ENCODE peak calls at places on chromosomes 2 and 18, in eight cellular contexts. One of them, this sample, is unnamed.

GRCh38 chr2:219832904-219833303 is 205.5 kb downstream of the SLC4A3 start:
- DNase-seq in epithelial cell of esophagus: no peak
- DNase-seq in HCT116: no peak
- DNase-seq in Calu3: no peak
- DNase-seq in dorsolateral prefrontal cortex: no peak
- DNase-seq in WTC11: no peak
- DNase-seq in tibial nerve: no peak
- DNase-seq in foreskin fibroblast: no peak
- DNase-seq in this sample: no peak

GRCh38 chr2:27804146-27804545 is 32.6 kb downstream of the MRPL33 start:
- DNase-seq in Calu3: no peak
- DNase-seq in tibial nerve: no peak
- DNase-seq in HCT116: no peak
- DNase-seq in epithelial cell of esophagus: no peak
- DNase-seq in foreskin fibroblast: peak
- DNase-seq in dorsolateral prefrontal cortex: no peak
- DNase-seq in WTC11: no peak
- DNase-seq in this sample: peak

GRCh38 chr2:135664623-135665068 is 77.0 kb upstream of the UBXN4 start:
- DNase-seq in tibial nerve: no peak
- DNase-seq in HCT116: no peak
- DNase-seq in foreskin fibroblast: peak
- DNase-seq in Calu3: no peak
- DNase-seq in WTC11: no peak
- DNase-seq in dorsolateral prefrontal cortex: no peak
- DNase-seq in epithelial cell of esophagus: peak
- DNase-seq in this sample: no peak

GRCh38 chr2:97011977-97012569 is 25.7 kb upstream of the FAM178B start:
- DNase-seq in HCT116: peak
- DNase-seq in epithelial cell of esophagus: peak
- DNase-seq in dorsolateral prefrontal cortex: no peak
- DNase-seq in Calu3: peak
- DNase-seq in foreskin fibroblast: peak
- DNase-seq in tibial nerve: no peak
- DNase-seq in WTC11: no peak
- DNase-seq in this sample: peak

GRCh38 chr2:106708189-106708588 is 177.8 kb downstream of the ST6GAL2 start:
- DNase-seq in tibial nerve: no peak
- DNase-seq in dorsolateral prefrontal cortex: no peak
- DNase-seq in foreskin fibroblast: no peak
- DNase-seq in WTC11: no peak
- DNase-seq in epithelial cell of esophagus: peak
- DNase-seq in HCT116: no peak
- DNase-seq in Calu3: no peak
- DNase-seq in this sample: no peak

GRCh38 chr18:48896875-48897511 is 53.8 kb downstream of the SMAD7 start:
- DNase-seq in dorsolateral prefrontal cortex: no peak
- DNase-seq in foreskin fibroblast: peak
- DNase-seq in tibial nerve: peak
- DNase-seq in WTC11: peak
- DNase-seq in epithelial cell of esophagus: no peak
- DNase-seq in HCT116: no peak
- DNase-seq in Calu3: peak
- DNase-seq in this sample: peak

GRCh38 chr18:23487738-23488625 is 15.3 kb upstream of the RMC1 start:
- DNase-seq in HCT116: no peak
- DNase-seq in tibial nerve: no peak
- DNase-seq in Calu3: peak
- DNase-seq in epithelial cell of esophagus: peak
- DNase-seq in WTC11: no peak
- DNase-seq in foreskin fibroblast: peak
- DNase-seq in dorsolateral prefrontal cortex: no peak
- DNase-seq in this sample: no peak

GRCh38 chr18:2903006-2903405 is 56.2 kb downstream of the EMILIN2 start:
- DNase-seq in foreskin fibroblast: peak
- DNase-seq in WTC11: no peak
- DNase-seq in tibial nerve: peak
- DNase-seq in epithelial cell of esophagus: peak
- DNase-seq in HCT116: no peak
- DNase-seq in dorsolateral prefrontal cortex: no peak
- DNase-seq in Calu3: no peak
- DNase-seq in this sample: no peak

GRCh38 chr2:217955881-217956493 is 46.8 kb downstream of the TNS1 start:
- DNase-seq in Calu3: no peak
- DNase-seq in tibial nerve: no peak
- DNase-seq in WTC11: no peak
- DNase-seq in HCT116: no peak
- DNase-seq in dorsolateral prefrontal cortex: no peak
- DNase-seq in foreskin fibroblast: no peak
- DNase-seq in epithelial cell of esophagus: no peak
- DNase-seq in this sample: no peak

GRCh38 chr2:15313657-15314056 is 247.5 kb downstream of the NBAS start:
- DNase-seq in Calu3: no peak
- DNase-seq in WTC11: no peak
- DNase-seq in tibial nerve: no peak
- DNase-seq in dorsolateral prefrontal cortex: no peak
- DNase-seq in epithelial cell of esophagus: peak
- DNase-seq in foreskin fibroblast: peak
- DNase-seq in HCT116: no peak
- DNase-seq in this sample: no peak

GRCh38 chr18:34322365-34323289 is 97.9 kb upstream of the NOL4 start:
- DNase-seq in tibial nerve: no peak
- DNase-seq in foreskin fibroblast: peak
- DNase-seq in Calu3: peak
- DNase-seq in epithelial cell of esophagus: peak
- DNase-seq in dorsolateral prefrontal cortex: peak
- DNase-seq in HCT116: peak
- DNase-seq in WTC11: peak
- DNase-seq in this sample: peak

GRCh38 chr2:136116813-136117390 is 1.0 kb downstream of the CXCR4 start:
- DNase-seq in HCT116: no peak
- DNase-seq in WTC11: peak
- DNase-seq in dorsolateral prefrontal cortex: no peak
- DNase-seq in foreskin fibroblast: peak
- DNase-seq in epithelial cell of esophagus: no peak
- DNase-seq in tibial nerve: no peak
- DNase-seq in Calu3: peak
- DNase-seq in this sample: peak

GRCh38 chr2:11288431-11288830 is 56.0 kb downstream of the ROCK2 start:
- DNase-seq in HCT116: no peak
- DNase-seq in dorsolateral prefrontal cortex: no peak
- DNase-seq in Calu3: no peak
- DNase-seq in foreskin fibroblast: no peak
- DNase-seq in epithelial cell of esophagus: no peak
- DNase-seq in tibial nerve: no peak
- DNase-seq in WTC11: no peak
- DNase-seq in this sample: no peak

GRCh38 chr2:237073552-237073951 is 12.1 kb upstream of the COPS8 start:
- DNase-seq in tibial nerve: no peak
- DNase-seq in foreskin fibroblast: peak
- DNase-seq in epithelial cell of esophagus: peak
- DNase-seq in HCT116: no peak
- DNase-seq in dorsolateral prefrontal cortex: no peak
- DNase-seq in Calu3: peak
- DNase-seq in WTC11: no peak
- DNase-seq in this sample: no peak

GRCh38 chr18:37270046-37270665 is 295.4 kb downstream of the CELF4 start:
- DNase-seq in foreskin fibroblast: peak
- DNase-seq in WTC11: peak
- DNase-seq in dorsolateral prefrontal cortex: no peak
- DNase-seq in epithelial cell of esophagus: peak
- DNase-seq in HCT116: no peak
- DNase-seq in tibial nerve: peak
- DNase-seq in Calu3: peak
- DNase-seq in this sample: peak

GRCh38 chr2:212337036-212337435 is 201.6 kb downstream of the ERBB4 start:
- DNase-seq in HCT116: no peak
- DNase-seq in tibial nerve: no peak
- DNase-seq in Calu3: no peak
- DNase-seq in foreskin fibroblast: no peak
- DNase-seq in epithelial cell of esophagus: peak
- DNase-seq in dorsolateral prefrontal cortex: no peak
- DNase-seq in WTC11: no peak
- DNase-seq in this sample: no peak

GRCh38 chr2:118190365-118190916 is 102.2 kb downstream of the INSIG2 start:
- DNase-seq in foreskin fibroblast: no peak
- DNase-seq in dorsolateral prefrontal cortex: no peak
- DNase-seq in HCT116: no peak
- DNase-seq in WTC11: no peak
- DNase-seq in epithelial cell of esophagus: peak
- DNase-seq in Calu3: no peak
- DNase-seq in tibial nerve: no peak
- DNase-seq in this sample: no peak

GRCh38 chr2:113124181-113124961 is 3.0 kb upstream of the IL1RN start:
- DNase-seq in HCT116: no peak
- DNase-seq in Calu3: peak
- DNase-seq in epithelial cell of esophagus: peak
- DNase-seq in WTC11: no peak
- DNase-seq in tibial nerve: no peak
- DNase-seq in foreskin fibroblast: peak
- DNase-seq in dorsolateral prefrontal cortex: no peak
- DNase-seq in this sample: peak

GRCh38 chr2:158662406-158662805 is 132.7 kb upstream of the DAPL1 start:
- DNase-seq in Calu3: no peak
- DNase-seq in dorsolateral prefrontal cortex: no peak
- DNase-seq in WTC11: no peak
- DNase-seq in HCT116: no peak
- DNase-seq in epithelial cell of esophagus: no peak
- DNase-seq in foreskin fibroblast: no peak
- DNase-seq in tibial nerve: no peak
- DNase-seq in this sample: no peak

GRCh38 chr2:171086352-171087290 is 74.1 kb downstream of the TLK1 start:
- DNase-seq in Calu3: peak
- DNase-seq in HCT116: peak
- DNase-seq in dorsolateral prefrontal cortex: no peak
- DNase-seq in epithelial cell of esophagus: peak
- DNase-seq in tibial nerve: no peak
- DNase-seq in foreskin fibroblast: peak
- DNase-seq in WTC11: peak
- DNase-seq in this sample: no peak

GRCh38 chr18:6627621-6628020 is 101.9 kb upstream of the ARHGAP28 start:
- DNase-seq in dorsolateral prefrontal cortex: no peak
- DNase-seq in foreskin fibroblast: peak
- DNase-seq in HCT116: no peak
- DNase-seq in Calu3: no peak
- DNase-seq in WTC11: no peak
- DNase-seq in tibial nerve: no peak
- DNase-seq in epithelial cell of esophagus: no peak
- DNase-seq in this sample: no peak

GRCh38 chr18:48010264-48010663 is 79.8 kb upstream of the SMAD2 start:
- DNase-seq in Calu3: no peak
- DNase-seq in WTC11: no peak
- DNase-seq in epithelial cell of esophagus: no peak
- DNase-seq in HCT116: no peak
- DNase-seq in dorsolateral prefrontal cortex: no peak
- DNase-seq in foreskin fibroblast: no peak
- DNase-seq in tibial nerve: no peak
- DNase-seq in this sample: no peak

GRCh38 chr2:99698896-99699295 is 209.1 kb upstream of the REV1 start:
- DNase-seq in dorsolateral prefrontal cortex: no peak
- DNase-seq in foreskin fibroblast: no peak
- DNase-seq in HCT116: no peak
- DNase-seq in WTC11: no peak
- DNase-seq in epithelial cell of esophagus: peak
- DNase-seq in Calu3: no peak
- DNase-seq in tibial nerve: no peak
- DNase-seq in this sample: no peak

GRCh38 chr2:141399270-141399669 is 731.5 kb downstream of the LRP1B start:
- DNase-seq in HCT116: no peak
- DNase-seq in foreskin fibroblast: peak
- DNase-seq in tibial nerve: no peak
- DNase-seq in epithelial cell of esophagus: no peak
- DNase-seq in WTC11: peak
- DNase-seq in dorsolateral prefrontal cortex: no peak
- DNase-seq in Calu3: peak
- DNase-seq in this sample: no peak
- TF ChIP-seq CTCF in HCT116: peak
- TF ChIP-seq CTCF in foreskin fibroblast: peak
- TF ChIP-seq CTCF in tibial nerve: peak
- TF ChIP-seq CTCF in epithelial cell of esophagus: peak
- TF ChIP-seq CTCF in WTC11: no peak
- TF ChIP-seq CTCF in dorsolateral prefrontal cortex: peak
- TF ChIP-seq CTCF in Calu3: no peak
- TF ChIP-seq CTCF in this sample: peak

DNA sequence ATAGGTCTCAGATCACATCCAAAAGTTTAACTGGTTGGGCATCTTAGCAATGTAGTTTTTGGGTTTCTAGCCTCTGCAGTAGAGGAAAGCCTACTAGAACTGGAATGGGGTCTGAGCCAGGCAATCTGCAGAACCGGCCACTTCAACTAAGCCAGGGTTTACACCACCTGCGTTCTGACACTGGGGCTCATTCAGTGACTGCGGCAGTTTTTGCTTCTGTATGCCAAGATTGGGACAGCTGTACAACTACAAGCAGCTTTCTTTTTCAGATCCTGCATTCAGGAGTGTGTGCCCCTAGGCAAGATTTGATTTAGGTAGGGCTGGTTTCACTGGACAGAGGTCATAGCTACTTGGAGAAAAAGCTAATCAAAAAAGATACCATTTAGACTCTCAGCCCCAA is 43.7 kb upstream of the IGFBP5 start:
- DNase-seq in WTC11: no peak
- DNase-seq in Calu3: no peak
- DNase-seq in epithelial cell of esophagus: no peak
- DNase-seq in dorsolateral prefrontal cortex: no peak
- DNase-seq in HCT116: no peak
- DNase-seq in tibial nerve: no peak
- DNase-seq in foreskin fibroblast: no peak
- DNase-seq in this sample: no peak
- TF ChIP-seq CTCF in WTC11: no peak
- TF ChIP-seq CTCF in Calu3: no peak
- TF ChIP-seq CTCF in epithelial cell of esophagus: no peak
- TF ChIP-seq CTCF in dorsolateral prefrontal cortex: no peak
- TF ChIP-seq CTCF in HCT116: no peak
- TF ChIP-seq CTCF in tibial nerve: no peak
- TF ChIP-seq CTCF in foreskin fibroblast: no peak
- TF ChIP-seq CTCF in this sample: no peak

DNA sequence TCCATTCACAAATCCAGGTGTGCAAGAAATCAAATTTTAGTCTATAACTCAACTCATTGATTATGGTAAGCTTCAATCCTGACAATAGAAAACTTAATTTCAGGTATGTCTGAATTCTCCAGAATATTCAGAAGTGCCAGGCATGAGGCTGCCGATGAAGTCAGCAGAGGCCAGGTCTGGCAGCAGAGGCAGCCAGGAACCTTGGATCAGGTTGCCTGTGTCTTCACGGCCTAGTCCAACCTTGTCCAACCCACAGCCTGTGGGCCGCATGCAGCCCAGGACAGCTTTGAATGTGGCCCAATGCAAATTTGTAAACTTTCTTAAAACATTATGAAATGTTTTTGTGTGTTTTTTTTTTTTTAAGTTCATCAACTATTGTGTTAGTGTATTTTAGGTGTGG is 46.9 kb upstream of the ASPRV1 start:
- DNase-seq in foreskin fibroblast: no peak
- DNase-seq in Calu3: no peak
- DNase-seq in epithelial cell of esophagus: no peak
- DNase-seq in WTC11: no peak
- DNase-seq in tibial nerve: no peak
- DNase-seq in dorsolateral prefrontal cortex: no peak
- DNase-seq in HCT116: no peak
- DNase-seq in this sample: no peak
- TF ChIP-seq CTCF in foreskin fibroblast: no peak
- TF ChIP-seq CTCF in Calu3: no peak
- TF ChIP-seq CTCF in epithelial cell of esophagus: no peak
- TF ChIP-seq CTCF in WTC11: no peak
- TF ChIP-seq CTCF in tibial nerve: no peak
- TF ChIP-seq CTCF in dorsolateral prefrontal cortex: no peak
- TF ChIP-seq CTCF in HCT116: no peak
- TF ChIP-seq CTCF in this sample: no peak

GRCh38 chr2:238160206-238161129 is 1.7 kb downstream of the ERFE start:
- DNase-seq in HCT116: no peak
- DNase-seq in foreskin fibroblast: peak
- DNase-seq in WTC11: peak
- DNase-seq in Calu3: peak
- DNase-seq in dorsolateral prefrontal cortex: peak
- DNase-seq in tibial nerve: no peak
- DNase-seq in epithelial cell of esophagus: no peak
- DNase-seq in this sample: no peak
- TF ChIP-seq CTCF in HCT116: no peak
- TF ChIP-seq CTCF in foreskin fibroblast: no peak
- TF ChIP-seq CTCF in WTC11: no peak
- TF ChIP-seq CTCF in Calu3: no peak
- TF ChIP-seq CTCF in dorsolateral prefrontal cortex: peak
- TF ChIP-seq CTCF in tibial nerve: no peak
- TF ChIP-seq CTCF in epithelial cell of esophagus: no peak
- TF ChIP-seq CTCF in this sample: no peak